ENCODE peak calls at places on chromosomes 11 and 22, in seven cellular contexts. J is lung; F is ovary; W is CD8-positive, alpha-beta T cell; Q is transverse colon; L is left ventricle myocardium inferior; B is DND-41. K is an unnamed sample. For H3K4me1, the result is how much of the 10 kb centered on the place peaks cover.

GRCh38 chr11:121453589-121454299 is 977 bp upstream of the SORL1-AS1 start:
- DNase-seq in B (no peak), L (no peak), F (no peak), Q (no peak), W (peak), J (no peak), K (no peak)

GRCh38 chr11:10413268-10413667 is 41.8 kb upstream of the AMPD3 start:
- DNase-seq in B (peak), W (peak), J (no peak), L (no peak), F (no peak), Q (peak), K (peak)

GRCh38 chr22:23180301-23180892 is at the start of gene BCR:
- DNase-seq in L (peak), B (peak), Q (peak), F (peak), J (peak), W (peak), K (peak)

GRCh38 chr11:15627560-15627959 is 512.8 kb downstream of the INSC start:
- DNase-seq in J (no peak), F (no peak), B (no peak), W (no peak), L (no peak), Q (no peak), K (no peak)

GRCh38 chr22:45889093-45889538 is 87.8 kb downstream of the WNT7B start:
- DNase-seq in W (no peak), L (peak), Q (no peak), B (no peak), F (no peak), J (no peak), K (no peak)

GRCh38 chr22:42930810-42931420 is 73.8 kb upstream of the ARFGAP3 start:
- DNase-seq in J (no peak), Q (no peak), B (no peak), L (peak), F (no peak), W (no peak), K (no peak)

GRCh38 chr11:117915672-117916235 is 13.4 kb downstream of the TMPRSS13 start:
- DNase-seq in L (no peak), Q (no peak), J (no peak), W (no peak), B (no peak), F (no peak), K (no peak)

GRCh38 chr11:111449696-111450479 is 62.3 kb downstream of the BTG4 start:
- DNase-seq in L (no peak), J (no peak), B (no peak), Q (no peak), F (no peak), W (no peak), K (no peak)

GRCh38 chr11:76793391-76793811 is 10.2 kb downstream of the TSKU start:
- DNase-seq in F (no peak), L (no peak), J (no peak), W (no peak), B (no peak), Q (no peak), K (no peak)

GRCh38 chr22:24076091-24076867 is 65.2 kb downstream of the CABIN1 start:
- DNase-seq in Q (no peak), W (no peak), L (no peak), B (no peak), F (no peak), J (no peak), K (no peak)

GRCh38 chr22:35477911-35478582 is 62.6 kb upstream of the RASD2 start:
- DNase-seq in L (peak), F (peak), B (no peak), W (no peak), J (no peak), Q (peak), K (peak)

GRCh38 chr22:28909375-28909774 is 26.0 kb downstream of the ZNRF3 start:
- DNase-seq in B (no peak), J (no peak), W (no peak), Q (no peak), F (no peak), L (no peak), K (no peak)

GRCh38 chr11:79173615-79174014 is 267.2 kb downstream of the TENM4 start:
- DNase-seq in W (no peak), B (no peak), J (no peak), F (peak), Q (no peak), L (no peak), K (no peak)

GRCh38 chr11:111101836-111102235 is 143.7 kb upstream of the POU2AF2 start:
- DNase-seq in F (no peak), Q (no peak), J (no peak), L (no peak), B (no peak), W (no peak), K (no peak)

GRCh38 chr22:38228873-38229740 is 27.3 kb downstream of the MAFF start:
- DNase-seq in W (no peak), J (no peak), B (no peak), F (no peak), L (no peak), Q (peak), K (peak)

GRCh38 chr22:38232196-38232595 is 30.4 kb downstream of the MAFF start:
- DNase-seq in B (no peak), Q (no peak), J (no peak), F (no peak), W (no peak), L (no peak), K (no peak)

GRCh38 chr22:38230916-38231315 is 29.1 kb downstream of the MAFF start:
- DNase-seq in W (no peak), J (no peak), L (no peak), Q (no peak), B (no peak), F (no peak), K (no peak)

GRCh38 chr22:38228326-38228872 is 26.6 kb downstream of the MAFF start:
- DNase-seq in B (no peak), J (no peak), L (no peak), Q (no peak), F (no peak), W (no peak), K (no peak)

GRCh38 chr22:38230108-38230825 is 28.5 kb downstream of the MAFF start:
- DNase-seq in L (peak), B (peak), F (no peak), Q (peak), W (peak), J (no peak), K (peak)
- TF ChIP-seq CTCF in L (peak), B (peak), F (no peak), Q (peak), W (peak), J (peak), K (peak)

GRCh38 chr11:72719144-72719543 is 33.1 kb downstream of the ARAP1 start:
- DNase-seq in Q (no peak), L (peak), B (no peak), W (no peak), F (no peak), J (no peak), K (no peak)

GRCh38 chr11:72716788-72717435 is 35.3 kb downstream of the ARAP1 start:
- DNase-seq in Q (no peak), F (no peak), W (no peak), B (no peak), J (no peak), L (no peak), K (no peak)

GRCh38 chr11:72719551-72719950 is 32.7 kb downstream of the ARAP1 start:
- DNase-seq in B (no peak), J (no peak), Q (no peak), L (no peak), W (no peak), F (no peak), K (no peak)

GRCh38 chr11:72716291-72716690 is 35.9 kb downstream of the ARAP1 start:
- DNase-seq in L (no peak), J (no peak), F (no peak), Q (no peak), W (no peak), B (no peak), K (no peak)

DNA sequence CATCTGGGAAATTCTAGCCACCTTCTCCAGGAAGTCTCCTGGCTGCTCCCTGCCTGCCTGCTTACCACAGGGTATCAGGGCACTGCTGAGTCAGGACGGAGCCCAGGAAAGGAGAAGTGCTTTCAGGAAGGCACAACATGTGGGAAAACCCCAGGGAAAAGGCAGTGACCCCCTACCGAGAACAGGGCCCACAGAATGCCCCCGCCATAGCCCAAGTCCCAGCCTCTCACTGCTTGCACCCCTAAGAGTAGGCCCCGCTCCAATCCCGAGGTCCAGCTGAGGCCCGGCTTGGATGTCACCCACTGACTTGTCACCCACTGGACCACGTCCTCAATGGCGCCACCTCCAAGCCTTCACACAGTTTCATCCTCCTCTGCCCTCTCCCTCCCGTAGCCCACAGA is 34.1 kb downstream of the ARAP1 start:
- DNase-seq in J (no peak), W (no peak), Q (no peak), F (no peak), L (no peak), B (no peak), K (no peak)
- H3K4me1 ChIP-seq in J (under half), W (half or more), Q (under half), F (under half), L (half or more), B (under half), K (under half)

GRCh38 chr22:40426671-40427070 is 56.3 kb downstream of the SGSM3 start:
- DNase-seq in J (no peak), Q (no peak), B (no peak), F (no peak), W (no peak), L (no peak), K (no peak)
- H3K27ac ChIP-seq in J (no peak), Q (no peak), B (no peak), F (no peak), W (no peak), L (no peak), K (no peak)

GRCh38 chr22:26362471-26362870 is 66.6 kb upstream of the ASPHD2 start:
- DNase-seq in L (no peak), Q (no peak), F (no peak), W (no peak), J (no peak), B (no peak), K (no peak)

GRCh38 chr22:26372890-26373289 is 56.2 kb upstream of the ASPHD2 start:
- DNase-seq in J (no peak), W (no peak), L (no peak), F (no peak), B (no peak), Q (no peak), K (no peak)

GRCh38 chr22:26364066-26365015 is 64.7 kb upstream of the ASPHD2 start:
- DNase-seq in B (peak), F (peak), W (peak), L (peak), J (peak), Q (peak), K (peak)

GRCh38 chr22:26367402-26368245 is 61.4 kb upstream of the ASPHD2 start:
- DNase-seq in Q (peak), L (no peak), B (peak), W (peak), F (no peak), J (no peak), K (peak)
- TF ChIP-seq CTCF in Q (peak), L (peak), B (peak), W (peak), F (no peak), J (peak), K (peak)

K was measured in colonic mucosa.